ENCODE peak calls at places on chromosome 3, in six cellular contexts. G, X, D, E, B and N are unnamed samples.

GRCh38 chr3:192899540-192899982 is 18.1 kb downstream of the MB21D2 start:
- DNase-seq in G (no peak), X (no peak), D (no peak), E (no peak), B (peak), N (no peak)

GRCh38 chr3:88912294-88913014 is 195.0 kb upstream of the EPHA3 start:
- DNase-seq in G (no peak), X (no peak), D (no peak), E (no peak), B (no peak), N (no peak)

GRCh38 chr3:149662240-149662887 is 4.5 kb upstream of the WWTR1 start:
- DNase-seq in G (no peak), X (no peak), D (no peak), E (no peak), B (peak), N (no peak)

GRCh38 chr3:174439621-174440349 is 419.3 kb upstream of the NAALADL2 start:
- DNase-seq in G (no peak), X (no peak), D (peak), E (peak), B (peak), N (no peak)

GRCh38 chr3:66133050-66133757 is 87.6 kb upstream of the SLC25A26 start:
- DNase-seq in G (no peak), X (no peak), D (peak), E (no peak), B (peak), N (no peak)

GRCh38 chr3:129687586-129688125 is 81.2 kb upstream of the PLXND1 start:
- DNase-seq in G (no peak), X (no peak), D (no peak), E (no peak), B (peak), N (no peak)

GRCh38 chr3:53195602-53196574 is 34.9 kb downstream of the PRKCD start:
- DNase-seq in G (no peak), X (no peak), D (no peak), E (peak), B (peak), N (peak)

GRCh38 chr3:102182162-102182561 is 252.7 kb upstream of the ZPLD1 start:
- DNase-seq in G (no peak), X (no peak), D (no peak), E (no peak), B (peak), N (no peak)

GRCh38 chr3:120798346-120798745 is 55.8 kb downstream of the GTF2E1 start:
- DNase-seq in G (no peak), X (no peak), D (no peak), E (no peak), B (no peak), N (no peak)

GRCh38 chr3:36993326-36994283 is at the start of gene MLH1:
- DNase-seq in G (peak), X (peak), D (peak), E (peak), B (peak), N (peak)

GRCh38 chr3:129336093-129336706 is 57.5 kb downstream of the HMCES start:
- DNase-seq in G (no peak), X (no peak), D (no peak), E (no peak), B (no peak), N (no peak)

GRCh38 chr3:49469037-49469875 is 811 bp upstream of the DAG1 start:
- DNase-seq in G (peak), X (peak), D (no peak), E (peak), B (peak), N (peak)

GRCh38 chr3:193857996-193858395 is 265.0 kb downstream of the OPA1 start:
- DNase-seq in G (no peak), X (no peak), D (peak), E (no peak), B (peak), N (no peak)

GRCh38 chr3:140572334-140572733 is 105.5 kb upstream of the TRIM42 start:
- DNase-seq in G (no peak), X (no peak), D (no peak), E (no peak), B (no peak), N (no peak)

GRCh38 chr3:127639173-127640030 is 10.4 kb downstream of the PODXL2 start:
- DNase-seq in G (no peak), X (no peak), D (no peak), E (no peak), B (peak), N (no peak)

GRCh38 chr3:163474766-163475165 is 1603.5 kb downstream of the SI start:
- DNase-seq in G (no peak), X (no peak), D (no peak), E (no peak), B (no peak), N (no peak)

GRCh38 chr3:98945006-98945626 is 43.6 kb upstream of the DCBLD2 start:
- DNase-seq in G (no peak), X (no peak), D (no peak), E (no peak), B (peak), N (no peak)

GRCh38 chr3:33831053-33831452 is 32.6 kb downstream of the PDCD6IP start:
- DNase-seq in G (no peak), X (no peak), D (no peak), E (no peak), B (no peak), N (no peak)

GRCh38 chr3:157290761-157291160 is 130.8 kb upstream of the CCNL1 start:
- DNase-seq in G (no peak), X (no peak), D (peak), E (no peak), B (peak), N (no peak)

GRCh38 chr3:48784426-48785120 is 63.1 kb downstream of the PRKAR2A start:
- DNase-seq in G (no peak), X (no peak), D (peak), E (no peak), B (peak), N (no peak)

GRCh38 chr3:185594073-185594472 is 8.0 kb downstream of the SENP2 start:
- DNase-seq in G (no peak), X (no peak), D (no peak), E (no peak), B (no peak), N (no peak)

GRCh38 chr3:57261119-57261518 is 31.4 kb downstream of the ASB14 start:
- DNase-seq in G (no peak), X (no peak), D (no peak), E (no peak), B (no peak), N (no peak)
- H3K27ac ChIP-seq in G (no peak), X (no peak), D (no peak), E (no peak), B (no peak), N (no peak)

GRCh38 chr3:59631482-59631881 is 581.7 kb upstream of the CFAP20DC start:
- DNase-seq in G (no peak), X (no peak), D (no peak), E (no peak), B (no peak), N (no peak)
- H3K27ac ChIP-seq in G (no peak), X (no peak), D (no peak), E (no peak), B (no peak), N (no peak)

GRCh38 chr3:187265461-187265955 is 26.0 kb downstream of the MASP1 start:
- DNase-seq in G (no peak), X (no peak), D (no peak), E (no peak), B (no peak), N (no peak)

GRCh38 chr3:187264946-187265345 is 26.6 kb downstream of the MASP1 start:
- DNase-seq in G (no peak), X (no peak), D (no peak), E (no peak), B (peak), N (no peak)

GRCh38 chr3:187263270-187263669 is 28.3 kb downstream of the MASP1 start:
- DNase-seq in G (no peak), X (no peak), D (no peak), E (no peak), B (peak), N (no peak)

GRCh38 chr3:187262360-187262759 is 29.2 kb downstream of the MASP1 start:
- DNase-seq in G (no peak), X (no peak), D (no peak), E (no peak), B (peak), N (no peak)

DNA sequence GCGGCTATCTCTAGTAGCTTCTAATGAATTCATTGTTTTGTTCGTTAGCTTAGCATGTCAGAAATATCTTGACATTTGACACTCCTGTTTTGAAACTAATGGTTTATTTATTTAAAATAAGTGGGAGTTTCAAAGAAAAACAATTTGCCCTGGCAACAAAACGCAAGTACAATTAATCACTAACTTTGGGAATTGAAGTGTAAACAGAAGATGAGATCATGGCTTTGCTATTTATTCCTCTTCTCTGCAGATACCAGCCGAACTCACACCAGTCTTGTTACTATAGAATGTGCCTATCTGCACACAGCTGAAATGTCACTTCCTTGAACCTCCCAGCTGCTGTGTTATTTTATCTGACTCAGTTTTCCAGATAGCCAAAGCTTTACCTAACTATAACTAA is 27.5 kb downstream of the MASP1 start:
- DNase-seq in G (no peak), X (no peak), D (peak), E (no peak), B (peak), N (no peak)
- H3K27ac ChIP-seq in G (no peak), X (no peak), D (no peak), E (no peak), B (peak), N (peak)

GRCh38 chr3:100492059-100492809 is at the start of gene TMEM45A:
- DNase-seq in G (peak), X (peak), D (peak), E (peak), B (peak), N (peak)

GRCh38 chr3:100496711-100497261 is 4.4 kb downstream of the TMEM45A start:
- DNase-seq in G (no peak), X (no peak), D (peak), E (no peak), B (peak), N (no peak)

GRCh38 chr3:100486808-100487207 is 5.6 kb upstream of the TMEM45A start:
- DNase-seq in G (no peak), X (no peak), D (no peak), E (no peak), B (no peak), N (no peak)

GRCh38 chr3:100489118-100489517 is 3.3 kb upstream of the TMEM45A start:
- DNase-seq in G (no peak), X (no peak), D (no peak), E (no peak), B (no peak), N (no peak)

GRCh38 chr3:100492810-100493140 is 356 bp downstream of the TMEM45A start:
- DNase-seq in G (no peak), X (no peak), D (no peak), E (no peak), B (no peak), N (no peak)
- H3K27ac ChIP-seq in G (peak), X (peak), D (peak), E (peak), B (peak), N (peak)

DNA sequence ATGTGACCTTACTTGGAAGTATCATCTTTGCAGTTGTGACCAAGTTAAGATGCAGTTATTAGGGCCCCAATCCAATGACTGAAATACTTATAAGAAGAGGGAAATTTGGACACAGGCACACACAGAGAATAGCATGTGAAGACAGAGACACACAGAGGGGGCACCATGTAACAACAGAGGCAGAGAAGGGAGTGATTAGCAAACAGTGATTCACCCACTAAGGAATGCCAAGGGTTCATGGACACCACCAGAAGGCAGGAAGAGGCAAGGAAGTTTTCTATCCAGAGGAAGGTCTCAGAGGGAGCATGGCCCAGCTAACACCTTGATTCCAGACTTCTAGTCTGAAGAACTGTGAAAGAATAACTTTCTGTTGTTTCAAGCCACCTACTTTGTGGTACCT is 25.0 kb downstream of the SIDT1 start:
- DNase-seq in G (no peak), X (no peak), D (no peak), E (no peak), B (peak), N (no peak)
- H3K27ac ChIP-seq in G (no peak), X (no peak), D (no peak), E (no peak), B (no peak), N (no peak)

DNA sequence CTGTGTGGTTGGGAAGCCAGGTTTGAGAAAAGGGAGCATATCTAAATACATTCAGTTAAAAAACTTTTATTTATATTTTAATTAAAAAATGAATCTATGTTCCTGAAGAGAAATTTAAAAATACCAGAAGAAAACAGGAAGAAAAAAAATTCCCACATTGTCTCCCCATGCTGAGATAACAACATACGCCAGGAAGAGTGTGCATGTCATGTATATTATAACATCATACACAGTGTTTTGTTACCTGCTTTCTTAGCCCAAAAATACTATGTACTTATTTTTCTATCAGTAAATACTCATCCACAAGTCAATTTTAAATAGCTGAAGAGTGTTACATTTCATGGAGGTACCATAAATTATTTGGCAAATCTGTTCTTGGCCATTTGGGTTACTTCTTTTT is 18.5 kb downstream of the USP13 start:
- DNase-seq in G (no peak), X (no peak), D (no peak), E (no peak), B (no peak), N (no peak)
- H3K27ac ChIP-seq in G (no peak), X (peak), D (no peak), E (no peak), B (peak), N (peak)